ENCODE peak calls at places on chromosome 14, in eight cellular contexts. V is NB4, D is adrenal gland, U is IMR-90, R is transverse colon, P is vagina, M is GM12891, J is Peyer's patch. I is an unnamed sample.

GRCh38 chr14:24162083-24162482 is 1.0 kb downstream of the IRF9 start:
- DNase-seq in V (no peak), D (no peak), U (peak), R (no peak), P (no peak), M (no peak), J (no peak), I (no peak)

GRCh38 chr14:22838631-22839041 is 2.3 kb downstream of the MMP14 start:
- DNase-seq in V (peak), D (no peak), U (peak), R (peak), P (no peak), M (no peak), J (no peak), I (no peak)

GRCh38 chr14:21098134-21098891 is at the start of gene ZNF219:
- DNase-seq in V (peak), D (peak), U (peak), R (peak), P (no peak), M (no peak), J (peak), I (no peak)

GRCh38 chr14:41868396-41868795 is 261.7 kb downstream of the LRFN5 start:
- DNase-seq in V (no peak), D (no peak), U (peak), R (no peak), P (no peak), M (no peak), J (no peak), I (no peak)

GRCh38 chr14:73712540-73713141 is 1.5 kb downstream of the PNMA1 start:
- DNase-seq in V (peak), D (no peak), U (peak), R (no peak), P (no peak), M (no peak), J (no peak), I (no peak)

GRCh38 chr14:37232907-37233481 is 35.3 kb downstream of the MIPOL1 start:
- DNase-seq in V (peak), D (no peak), U (peak), R (no peak), P (no peak), M (no peak), J (no peak), I (no peak)

GRCh38 chr14:83849999-83850611 is 1679.8 kb upstream of the FLRT2 start:
- DNase-seq in V (no peak), D (no peak), U (no peak), R (no peak), P (no peak), M (no peak), J (no peak), I (no peak)

GRCh38 chr14:61167642-61168041 is 113.5 kb downstream of the TMEM30B start:
- DNase-seq in V (no peak), D (no peak), U (no peak), R (no peak), P (no peak), M (no peak), J (no peak), I (no peak)

GRCh38 chr14:58944957-58945356 is 243.5 kb upstream of the DAAM1 start:
- DNase-seq in V (no peak), D (no peak), U (no peak), R (no peak), P (no peak), M (no peak), J (no peak), I (no peak)

GRCh38 chr14:99296517-99296916 is 24.5 kb upstream of the BCL11B start:
- DNase-seq in V (no peak), D (no peak), U (no peak), R (no peak), P (peak), M (no peak), J (peak), I (no peak)

GRCh38 chr14:61429316-61429715 is 107.9 kb downstream of the PRKCH start:
- DNase-seq in V (no peak), D (no peak), U (no peak), R (no peak), P (no peak), M (no peak), J (no peak), I (no peak)

GRCh38 chr14:21142357-21142756 is 13.5 kb downstream of the OR5AU1 start:
- DNase-seq in V (no peak), D (no peak), U (no peak), R (no peak), P (no peak), M (no peak), J (no peak), I (no peak)

GRCh38 chr14:70655110-70655826 is 13.6 kb downstream of the TTC9 start:
- DNase-seq in V (peak), D (no peak), U (no peak), R (peak), P (no peak), M (peak), J (peak), I (no peak)

GRCh38 chr14:26200675-26201074 is 397.2 kb downstream of the NOVA1 start:
- DNase-seq in V (no peak), D (no peak), U (peak), R (no peak), P (no peak), M (no peak), J (no peak), I (peak)

GRCh38 chr14:46580941-46581671 is 70.5 kb downstream of the RPL10L start:
- DNase-seq in V (peak), D (peak), U (no peak), R (peak), P (no peak), M (peak), J (no peak), I (no peak)

GRCh38 chr14:91413547-91414474 is 3.8 kb downstream of the CCDC88C start:
- DNase-seq in V (no peak), D (no peak), U (no peak), R (peak), P (no peak), M (no peak), J (peak), I (no peak)

GRCh38 chr14:101192661-101193000 is 289.1 kb upstream of the RTL1 start:
- DNase-seq in V (no peak), D (no peak), U (no peak), R (no peak), P (peak), M (no peak), J (peak), I (no peak)

GRCh38 chr14:79581912-79582576 is 629.3 kb downstream of the DIO2 start:
- DNase-seq in V (no peak), D (no peak), U (peak), R (no peak), P (no peak), M (no peak), J (no peak), I (no peak)

GRCh38 chr14:67411820-67412421 is at the start of gene PLEK2:
- DNase-seq in V (no peak), D (peak), U (no peak), R (peak), P (no peak), M (no peak), J (peak), I (no peak)

GRCh38 chr14:94144765-94145164 is 15.4 kb upstream of the IFI27L2 start:
- DNase-seq in V (peak), D (no peak), U (no peak), R (no peak), P (no peak), M (no peak), J (no peak), I (no peak)

GRCh38 chr14:50658203-50658602 is 9.9 kb downstream of the SAV1 start:
- DNase-seq in V (no peak), D (no peak), U (peak), R (no peak), P (no peak), M (no peak), J (no peak), I (no peak)

GRCh38 chr14:33563492-33563891 is 387.4 kb downstream of the EGLN3 start:
- DNase-seq in V (no peak), D (no peak), U (no peak), R (no peak), P (no peak), M (no peak), J (no peak), I (no peak)

GRCh38 chr14:23055621-23056256 is 1.6 kb downstream of the CDH24 start:
- DNase-seq in V (no peak), D (peak), U (peak), R (no peak), P (no peak), M (no peak), J (no peak), I (peak)

GRCh38 chr14:22518073-22518472 is 71.0 kb downstream of the DAD1 start:
- DNase-seq in V (no peak), D (no peak), U (no peak), R (no peak), P (no peak), M (no peak), J (no peak), I (no peak)

GRCh38 chr14:31060253-31060875 is 34.2 kb upstream of the STRN3 start:
- DNase-seq in V (no peak), D (no peak), U (no peak), R (no peak), P (no peak), M (no peak), J (no peak), I (no peak)

GRCh38 chr14:21185506-21185905 is 29.6 kb upstream of the OR5AU1 start:
- DNase-seq in V (peak), D (no peak), U (no peak), R (no peak), P (no peak), M (no peak), J (no peak), I (no peak)

GRCh38 chr14:65976771-65977170 is 509.4 kb upstream of the CCDC196 start:
- DNase-seq in V (no peak), D (no peak), U (no peak), R (no peak), P (no peak), M (no peak), J (no peak), I (no peak)

GRCh38 chr14:65003394-65003793 is 16.7 kb downstream of the FNTB start:
- DNase-seq in V (no peak), D (no peak), U (no peak), R (no peak), P (no peak), M (no peak), J (no peak), I (no peak)

GRCh38 chr14:92770454-92770853 is 22.0 kb upstream of the LGMN start:
- DNase-seq in V (no peak), D (no peak), U (no peak), R (no peak), P (no peak), M (no peak), J (no peak), I (no peak)

GRCh38 chr14:38105106-38105702 is 102.5 kb upstream of the SSTR1 start:
- DNase-seq in V (no peak), D (no peak), U (no peak), R (no peak), P (no peak), M (no peak), J (no peak), I (no peak)

GRCh38 chr14:76705214-76705613 is 56.1 kb upstream of the VASH1 start:
- DNase-seq in V (no peak), D (no peak), U (no peak), R (no peak), P (peak), M (no peak), J (no peak), I (no peak)

GRCh38 chr14:82341386-82341785 is 807.7 kb upstream of the SEL1L start:
- DNase-seq in V (no peak), D (no peak), U (no peak), R (no peak), P (no peak), M (no peak), J (no peak), I (no peak)

GRCh38 chr14:91396959-91397815 is 20.4 kb downstream of the CCDC88C start:
- DNase-seq in V (peak), D (no peak), U (no peak), R (peak), P (no peak), M (peak), J (peak), I (no peak)

GRCh38 chr14:104357689-104358527 is 219.5 kb downstream of the KIF26A start:
- DNase-seq in V (no peak), D (no peak), U (no peak), R (no peak), P (no peak), M (no peak), J (peak), I (no peak)

GRCh38 chr14:101719708-101720107 is 41.8 kb upstream of the PPP2R5C start:
- DNase-seq in V (no peak), D (no peak), U (no peak), R (no peak), P (peak), M (no peak), J (no peak), I (no peak)

GRCh38 chr14:62329427-62329826 is 567.2 kb downstream of the SNAPC1 start:
- DNase-seq in V (no peak), D (no peak), U (peak), R (no peak), P (no peak), M (no peak), J (no peak), I (no peak)

DNA sequence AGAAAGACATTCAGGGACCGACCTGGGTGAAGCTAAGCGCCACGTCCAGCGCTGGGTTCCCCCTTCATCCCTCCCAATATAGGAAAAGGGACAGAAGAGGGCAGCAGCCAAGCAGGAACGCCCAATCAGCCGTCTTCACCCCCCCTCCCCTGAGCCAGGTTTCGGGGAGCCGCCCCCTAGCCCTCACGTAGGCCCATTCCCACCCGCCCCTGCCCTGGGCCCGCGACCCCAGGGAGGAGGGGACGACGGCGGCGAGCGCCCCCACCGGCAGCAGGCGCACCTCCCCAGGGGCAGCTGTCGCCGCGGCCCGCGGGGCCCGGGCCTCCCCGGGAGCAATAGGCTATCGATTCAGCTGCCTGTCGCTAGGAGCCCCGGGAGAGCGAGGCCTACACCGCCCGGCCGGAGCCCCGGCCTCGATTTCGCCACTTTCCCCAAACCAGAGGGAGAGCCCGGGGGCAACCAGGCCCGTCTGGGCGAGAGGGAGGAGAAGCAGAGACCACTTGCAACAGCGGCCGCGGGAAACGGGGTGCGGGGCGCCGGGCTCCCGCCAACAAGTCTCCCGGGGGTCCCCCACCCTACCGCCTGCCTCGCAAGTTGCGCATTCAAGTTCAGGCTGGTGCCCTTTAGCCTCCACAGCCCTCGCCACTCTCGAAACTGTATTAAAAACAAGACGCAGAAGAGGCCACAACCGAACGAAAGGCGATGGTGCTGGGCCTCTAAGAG is 1.3 kb downstream of the DCAF5 start:
- DNase-seq in V (peak), D (peak), U (peak), R (peak), P (no peak), M (peak), J (peak), I (peak)
- TF ChIP-seq POLR2A in V (peak), D (peak), U (no peak), R (peak), P (peak), M (no peak), J (no peak), I (no peak)

GRCh38 chr14:68816183-68816942 is 23.5 kb upstream of the ZFP36L1 start:
- DNase-seq in V (peak), D (peak), U (peak), R (peak), P (no peak), M (peak), J (peak), I (peak)
- TF ChIP-seq POLR2A in V (no peak), D (peak), U (peak), R (peak), P (peak), M (peak), J (peak), I (no peak)

GRCh38 chr14:39184628-39185255 is 9.7 kb downstream of the PNN start:
- DNase-seq in V (no peak), D (no peak), U (no peak), R (no peak), P (no peak), M (no peak), J (no peak), I (no peak)
- TF ChIP-seq POLR2A in V (no peak), D (no peak), U (no peak), R (no peak), P (no peak), M (peak), J (no peak), I (no peak)

GRCh38 chr14:95329941-95330340 is 10.2 kb upstream of the CLMN start:
- DNase-seq in V (no peak), D (no peak), U (no peak), R (no peak), P (no peak), M (no peak), J (no peak), I (no peak)

GRCh38 chr14:95330591-95331370 is 11.1 kb upstream of the CLMN start:
- DNase-seq in V (no peak), D (no peak), U (no peak), R (no peak), P (no peak), M (no peak), J (no peak), I (no peak)

GRCh38 chr14:95328876-95329503 is 9.3 kb upstream of the CLMN start:
- DNase-seq in V (no peak), D (no peak), U (no peak), R (no peak), P (no peak), M (no peak), J (no peak), I (no peak)

GRCh38 chr14:95326987-95327386 is 7.3 kb upstream of the CLMN start:
- DNase-seq in V (no peak), D (no peak), U (no peak), R (no peak), P (no peak), M (no peak), J (no peak), I (no peak)

GRCh38 chr14:95327558-95328374 is 8.1 kb upstream of the CLMN start:
- DNase-seq in V (peak), D (no peak), U (no peak), R (peak), P (no peak), M (peak), J (peak), I (no peak)
- TF ChIP-seq POLR2A in V (no peak), D (no peak), U (no peak), R (no peak), P (no peak), M (no peak), J (no peak), I (no peak)

GRCh38 chr14:56579345-56580316 is at the start of gene TMEM260:
- DNase-seq in V (peak), D (peak), U (peak), R (peak), P (no peak), M (peak), J (peak), I (peak)
- TF ChIP-seq POLR2A in V (peak), D (peak), U (peak), R (peak), P (peak), M (peak), J (peak), I (peak)

I was measured in H54.